ENCODE peak calls at places on chromosomes 16 and 17, in seven cellular contexts. W is right atrium auricular region; Y is body of pancreas; Q is BJ; P is transverse colon; T is GM12864; M is CD8-positive, alpha-beta T cell. H is an unnamed sample.

GRCh38 chr16:57802635-57803412 is 533 bp upstream of the KIFC3 start:
- DNase-seq in W (no peak), Y (no peak), Q (no peak), P (no peak), T (no peak), M (no peak), H (peak; percentile 56)

GRCh38 chr16:13426279-13426678 is 493.7 kb upstream of the ERCC4 start:
- DNase-seq in W (no peak), Y (no peak), Q (no peak), P (no peak), T (no peak), M (no peak), H (no peak)

GRCh38 chr16:75320435-75320834 is 69.0 kb upstream of the BCAR1 start:
- DNase-seq in W (no peak), Y (no peak), Q (no peak), P (no peak), T (no peak), M (no peak), H (no peak)

GRCh38 chr16:57091990-57092785 is at the start of gene CPNE2:
- DNase-seq in W (no peak), Y (peak; percentile 60), Q (no peak), P (peak; percentile 75), T (no peak), M (no peak), H (peak; percentile 31)

GRCh38 chr16:48447428-48447827 is 62.2 kb upstream of the SIAH1 start:
- DNase-seq in W (no peak), Y (no peak), Q (no peak), P (no peak), T (no peak), M (no peak), H (no peak)

GRCh38 chr17:28991779-28992178 is 14.1 kb downstream of the SEZ6 start:
- DNase-seq in W (no peak), Y (no peak), Q (no peak), P (no peak), T (no peak), M (no peak), H (no peak)

GRCh38 chr17:50640701-50641338 is 6.1 kb downstream of the ABCC3 start:
- DNase-seq in W (no peak), Y (no peak), Q (no peak), P (no peak), T (no peak), M (no peak), H (peak; percentile 46)

GRCh38 chr17:72545756-72546155 is 424.9 kb downstream of the SOX9 start:
- DNase-seq in W (no peak), Y (no peak), Q (no peak), P (no peak), T (no peak), M (no peak), H (peak; percentile 37)

GRCh38 chr16:11639925-11640899 is 28.0 kb upstream of the SNN start:
- DNase-seq in W (peak; percentile 97), Y (peak; percentile 79), Q (peak; percentile 99), P (peak; percentile 62), T (no peak), M (no peak), H (peak; percentile 99)

GRCh38 chr16:85385463-85386331 is 227.4 kb upstream of the GSE1 start:
- DNase-seq in W (no peak), Y (no peak), Q (no peak), P (no peak), T (no peak), M (no peak), H (no peak)

GRCh38 chr17:31627960-31628359 is 231.1 kb downstream of the COPRS start:
- DNase-seq in W (no peak), Y (no peak), Q (peak; percentile 56), P (no peak), T (no peak), M (no peak), H (peak; percentile 88)

GRCh38 chr17:75118307-75118706 is 8.5 kb downstream of the ARMC7 start:
- DNase-seq in W (no peak), Y (no peak), Q (no peak), P (no peak), T (no peak), M (no peak), H (no peak)

GRCh38 chr16:30472328-30472942 is at the start of gene ITGAL:
- DNase-seq in W (peak; percentile 60), Y (no peak), Q (no peak), P (peak; percentile 72), T (peak; percentile 90), M (peak; percentile 76), H (no peak)

GRCh38 chr16:86577314-86577971 is 906 bp upstream of the FOXL1 start:
- DNase-seq in W (no peak), Y (no peak), Q (no peak), P (no peak), T (no peak), M (no peak), H (peak; percentile 69)

GRCh38 chr17:81153340-81153803 is 11.9 kb upstream of the PVALEF start:
- DNase-seq in W (no peak), Y (no peak), Q (no peak), P (no peak), T (no peak), M (no peak), H (peak; percentile 72)

GRCh38 chr17:44914698-44915271 is 515 bp downstream of the GFAP start:
- DNase-seq in W (no peak), Y (no peak), Q (no peak), P (no peak), T (no peak), M (no peak), H (no peak)

GRCh38 chr16:71421911-71422310 is 19.9 kb downstream of the TLE7 start:
- DNase-seq in W (no peak), Y (peak; percentile 20), Q (no peak), P (peak; percentile 27), T (no peak), M (no peak), H (peak; percentile 19)
- TF ChIP-seq CTCF in W (no peak), Y (peak; percentile 26), Q (peak; percentile 38), P (no peak), T (peak; percentile 75), M (peak; percentile 30), H (peak; percentile 49)

DNA sequence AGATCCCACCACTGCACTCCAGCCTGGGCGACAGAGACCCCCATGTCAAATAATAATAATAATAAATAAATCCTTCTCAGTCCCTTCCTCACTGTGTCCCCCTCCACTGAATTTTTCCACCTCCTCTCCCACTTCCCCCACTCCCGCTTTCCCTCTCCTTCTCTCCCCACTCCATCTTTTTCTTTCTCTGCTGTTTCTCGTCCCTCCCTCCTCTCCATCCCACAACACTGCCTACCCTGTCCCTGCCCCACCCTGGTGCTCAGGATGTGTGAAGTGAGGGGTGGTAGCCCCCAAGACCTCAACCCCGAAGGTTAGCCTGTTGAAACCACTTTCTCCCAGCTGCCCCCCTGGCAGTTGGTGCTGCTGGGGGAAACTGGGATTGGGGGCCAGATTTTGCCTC is 34.4 kb upstream of the STH start:
- DNase-seq in W (no peak), Y (no peak), Q (no peak), P (no peak), T (no peak), M (no peak), H (no peak)
- H3K4me3 ChIP-seq in W (no peak overlapping the region), Y (no peak overlapping the region), Q (no peak overlapping the region), P (no peak overlapping the region), T (no peak overlapping the region), M (no peak overlapping the region), H (no peak overlapping the region)

DNA sequence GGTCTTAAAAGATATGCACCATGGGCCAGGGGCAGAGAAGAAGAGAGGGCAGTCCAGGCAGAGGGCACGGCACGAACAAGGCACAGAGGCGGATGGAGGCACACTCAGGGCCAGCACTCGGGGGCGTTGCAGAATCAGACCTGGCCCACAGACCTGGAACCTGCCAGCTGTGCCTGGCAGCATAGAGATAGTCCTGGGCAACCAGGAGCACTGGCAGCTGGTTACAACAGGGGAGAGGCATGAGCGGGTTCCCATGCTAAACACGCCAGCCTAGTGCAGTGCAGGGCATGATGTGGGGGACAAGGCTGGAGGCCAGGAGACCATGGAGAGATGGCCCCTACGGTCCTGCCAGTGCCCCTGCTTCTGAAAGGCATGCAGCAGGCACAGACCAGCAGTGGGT is 56.9 kb upstream of the RBFOX3 start:
- DNase-seq in W (no peak), Y (no peak), Q (no peak), P (no peak), T (no peak), M (no peak), H (no peak)
- TF ChIP-seq CTCF in W (no peak), Y (no peak), Q (no peak), P (no peak), T (no peak), M (no peak), H (no peak)

DNA sequence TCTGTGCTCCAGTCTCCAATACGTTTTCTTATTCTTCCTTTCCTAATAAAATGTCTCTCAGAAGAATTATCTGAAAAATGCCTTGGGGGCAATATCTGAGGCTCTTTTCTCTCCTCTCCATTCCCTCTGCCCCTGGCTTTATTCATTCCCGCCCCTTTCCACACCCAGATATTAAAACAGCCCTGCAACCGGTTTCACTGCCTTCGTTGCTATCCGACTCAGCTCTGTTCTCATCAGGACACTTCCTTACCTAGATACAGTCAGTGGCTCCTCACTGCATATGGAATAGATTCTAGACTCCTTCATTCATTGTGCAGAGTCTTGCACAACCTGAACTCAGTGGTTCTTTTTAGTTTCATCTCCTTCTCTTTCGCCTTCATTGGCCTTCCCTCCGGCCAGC is 52.0 kb upstream of the TEKT3 start:
- DNase-seq in W (no peak), Y (no peak), Q (no peak), P (no peak), T (no peak), M (no peak), H (no peak)
- H3K4me3 ChIP-seq in W (no peak overlapping the region), Y (no peak overlapping the region), Q (no peak overlapping the region), P (no peak overlapping the region), T (no peak overlapping the region), M (no peak overlapping the region), H (no peak overlapping the region)

H was measured in cardiac fibroblast.